ENCODE peak calls at places on chromosomes 5 and 9, in five cellular contexts. Z is lower lobe of right lung, B is Daoy, U is mucosa of descending colon, I is T1000. S is an unnamed sample.

GRCh38 chr9:70561805-70562395 is 147.4 kb upstream of the KLF9 start:
- DNase-seq in Z (no peak), B (no peak), U (no peak), I (no peak), S (no peak)

GRCh38 chr9:33637881-33638280 is 113.8 kb downstream of the ANKRD18B start:
- DNase-seq in Z (no peak), B (no peak), U (no peak), I (no peak), S (no peak)

GRCh38 chr9:78970375-78970774 is 601.4 kb upstream of the TLE4 start:
- DNase-seq in Z (no peak), B (no peak), U (no peak), I (no peak), S (no peak)

GRCh38 chr5:141421489-141421855 is 621 bp downstream of the PCDHGA11 start:
- DNase-seq in Z (no peak), B (no peak), U (no peak), I (no peak), S (no peak)

GRCh38 chr5:75522542-75522941 is 10.9 kb downstream of the POLK start:
- DNase-seq in Z (no peak), B (no peak), U (no peak), I (no peak), S (no peak)

GRCh38 chr9:87309236-87309635 is 188.4 kb upstream of the DAPK1 start:
- DNase-seq in Z (no peak), B (no peak), U (no peak), I (no peak), S (no peak)

GRCh38 chr5:58666598-58667595 is 84.0 kb downstream of the RAB3C start:
- DNase-seq in Z (no peak), B (peak), U (no peak), I (no peak), S (no peak)

GRCh38 chr5:32096891-32097592 is 77.1 kb downstream of the GOLPH3 start:
- DNase-seq in Z (no peak), B (no peak), U (no peak), I (no peak), S (no peak)

GRCh38 chr5:39118638-39119037 is 44.4 kb upstream of the RICTOR start:
- DNase-seq in Z (no peak), B (no peak), U (no peak), I (no peak), S (no peak)

GRCh38 chr9:69835412-69836080 is 14.9 kb downstream of the CFAP95 start:
- DNase-seq in Z (no peak), B (no peak), U (no peak), I (no peak), S (no peak)

GRCh38 chr9:129550199-129550839 is 70.6 kb downstream of the C9orf50 start:
- DNase-seq in Z (peak), B (peak), U (peak), I (peak), S (peak)

GRCh38 chr5:57804007-57804444 is 321.4 kb upstream of the ACTBL2 start:
- DNase-seq in Z (no peak), B (peak), U (no peak), I (no peak), S (no peak)

GRCh38 chr5:96903300-96903699 is 27.0 kb downstream of the ERAP2 start:
- DNase-seq in Z (no peak), B (no peak), U (no peak), I (no peak), S (no peak)

GRCh38 chr9:115132648-115133047 is 14.7 kb upstream of the TNC start:
- DNase-seq in Z (no peak), B (peak), U (no peak), I (peak), S (no peak)

GRCh38 chr9:136020671-136021070 is 59.5 kb upstream of the UBAC1 start:
- DNase-seq in Z (no peak), B (no peak), U (no peak), I (no peak), S (no peak)

GRCh38 chr9:134701581-134702259 is 60.1 kb downstream of the COL5A1 start:
- DNase-seq in Z (no peak), B (no peak), U (no peak), I (no peak), S (no peak)

GRCh38 chr9:78030553-78031270 is 899 bp downstream of the GNAQ start:
- DNase-seq in Z (peak), B (peak), U (peak), I (peak), S (peak)

GRCh38 chr5:123087173-123088030 is 1.6 kb upstream of the PRDM6 start:
- DNase-seq in Z (no peak), B (no peak), U (no peak), I (no peak), S (no peak)

GRCh38 chr5:74543162-74543995 is 97.1 kb downstream of the ENC1 start:
- DNase-seq in Z (no peak), B (peak), U (no peak), I (peak), S (no peak)

GRCh38 chr5:104189909-104190308 is 627.3 kb upstream of the NUDT12 start:
- DNase-seq in Z (no peak), B (peak), U (no peak), I (no peak), S (no peak)

GRCh38 chr9:14400658-14400995 is 86.7 kb upstream of the NFIB start:
- DNase-seq in Z (no peak), B (peak), U (peak), I (no peak), S (peak)

GRCh38 chr9:90767523-90768100 is 34.0 kb upstream of the SYK start:
- DNase-seq in Z (no peak), B (no peak), U (no peak), I (no peak), S (no peak)

GRCh38 chr5:129906177-129906887 is 2.1 kb downstream of the CHSY3 start:
- DNase-seq in Z (no peak), B (peak), U (peak), I (no peak), S (peak)

GRCh38 chr5:62460578-62460983 is 48.0 kb downstream of the IPO11 start:
- DNase-seq in Z (no peak), B (peak), U (peak), I (no peak), S (no peak)

GRCh38 chr9:35954942-35955546 is 2.9 kb downstream of the OR2S2 start:
- DNase-seq in Z (no peak), B (peak), U (peak), I (peak), S (no peak)

GRCh38 chr5:124649548-124650501 is 96.6 kb downstream of the ZNF608 start:
- DNase-seq in Z (peak), B (peak), U (peak), I (no peak), S (peak)

GRCh38 chr5:141875022-141875740 is 3.0 kb downstream of the PCDH1 start:
- DNase-seq in Z (no peak), B (no peak), U (peak), I (no peak), S (peak)

GRCh38 chr5:170747851-170748250 is 35.7 kb upstream of the GABRP start:
- DNase-seq in Z (no peak), B (peak), U (no peak), I (no peak), S (no peak)

GRCh38 chr5:98454407-98454806 is 319.1 kb upstream of the RGMB start:
- DNase-seq in Z (no peak), B (no peak), U (no peak), I (no peak), S (no peak)

GRCh38 chr5:171541380-171541779 is 121.9 kb downstream of the FGF18 start:
- DNase-seq in Z (no peak), B (no peak), U (no peak), I (no peak), S (no peak)

S was measured in posterior vena cava.